ENCODE peak calls at places on chromosome 14, in six cellular contexts. N, J, A, F, K and Z are unnamed samples. For H3K79me2 and H3K4me1, the result is how much of the 10 kb centered on the place peaks cover.

GRCh38 chr14:23035303-23036164 is 834 bp upstream of the PSMB5 start:
- DNase-seq in F (no peak), J (no peak), A (no peak), N (no peak), K (no peak), Z (no peak)

GRCh38 chr14:52279405-52279804 is 11.9 kb downstream of the PTGDR start:
- DNase-seq in N (no peak), A (peak), J (peak), F (peak), K (peak), Z (peak)

GRCh38 chr14:95023886-95024285 is 133.4 kb downstream of the DICER1 start:
- DNase-seq in F (no peak), J (no peak), A (no peak), N (no peak), K (peak), Z (no peak)

GRCh38 chr14:105333613-105334364 is 19.2 kb downstream of the PACS2 start:
- DNase-seq in N (no peak), K (no peak), A (no peak), J (no peak), F (no peak), Z (no peak)

GRCh38 chr14:105867961-105868599 is 341.7 kb downstream of the TMEM121 start:
- DNase-seq in J (no peak), K (no peak), F (no peak), A (no peak), N (no peak), Z (no peak)

GRCh38 chr14:69527635-69528034 is 43.1 kb downstream of the PLEKHD1 start:
- DNase-seq in A (no peak), J (no peak), F (no peak), N (no peak), K (no peak), Z (no peak)

GRCh38 chr14:94104731-94105130 is 5.8 kb upstream of the IFI27 start:
- DNase-seq in K (no peak), J (no peak), N (no peak), F (no peak), A (no peak), Z (no peak)

GRCh38 chr14:83556746-83557460 is 1973.0 kb upstream of the FLRT2 start:
- DNase-seq in K (no peak), A (no peak), N (no peak), J (peak), F (no peak), Z (peak)

GRCh38 chr14:96164861-96165490 is 39.7 kb upstream of the BDKRB2 start:
- DNase-seq in F (no peak), N (no peak), A (no peak), J (no peak), K (no peak), Z (no peak)

GRCh38 chr14:56490379-56490778 is 89.2 kb upstream of the TMEM260 start:
- DNase-seq in A (peak), N (peak), J (peak), F (no peak), K (peak), Z (peak)

GRCh38 chr14:68506021-68506644 is 286.7 kb downstream of the ZFP36L1 start:
- DNase-seq in F (no peak), K (peak), N (no peak), A (peak), J (peak), Z (peak)

GRCh38 chr14:105286759-105287144 is 14.0 kb downstream of the BRF1 start:
- DNase-seq in N (no peak), K (no peak), F (no peak), A (no peak), J (no peak), Z (no peak)

GRCh38 chr14:68268197-68268596 is 448.6 kb downstream of the RAD51B start:
- DNase-seq in K (no peak), J (no peak), N (peak), A (no peak), F (no peak), Z (no peak)

GRCh38 chr14:74698471-74698870 is 14.4 kb downstream of the AREL1 start:
- DNase-seq in J (no peak), N (no peak), F (no peak), A (no peak), K (no peak), Z (no peak)
- H3K79me2 ChIP-seq in J (half or more), N (half or more), F (half or more), A (under half), K (half or more), Z (half or more)

GRCh38 chr14:87261621-87262020 is 731.4 kb downstream of the GALC start:
- DNase-seq in K (peak), F (no peak), N (no peak), J (no peak), A (no peak), Z (no peak)
- H3K4me1 ChIP-seq in K (under half), F (under half), N (under half), J (under half), A (under half), Z (under half)

GRCh38 chr14:77140937-77141591 is 527 bp downstream of the ZDHHC22 start:
- DNase-seq in N (no peak), J (peak), A (peak), K (peak), F (no peak), Z (peak)
- H3K79me2 ChIP-seq in N (under half), J (under half), A (under half), K (under half), F (under half), Z (under half)

GRCh38 chr14:31021576-31021949 is 3.9 kb upstream of the AP4S1 start:
- DNase-seq in F (no peak), A (no peak), K (no peak), N (no peak), J (no peak), Z (no peak)
- H3K4me1 ChIP-seq in F (under half), A (under half), K (under half), N (under half), J (under half), Z (under half)

GRCh38 chr14:103385994-103386491 is 828 bp downstream of the MARK3 start:
- DNase-seq in N (peak), A (peak), J (peak), F (no peak), K (no peak), Z (no peak)
- H3K79me2 ChIP-seq in N (half or more), A (under half), J (half or more), F (half or more), K (half or more), Z (half or more)

GRCh38 chr14:99752486-99753121 is 40.6 kb upstream of the EML1 start:
- DNase-seq in F (no peak), A (no peak), J (peak), K (peak), N (no peak), Z (peak)
- H3K4me1 ChIP-seq in F (under half), A (under half), J (half or more), K (under half), N (under half), Z (under half)

GRCh38 chr14:91400696-91401095 is 16.9 kb downstream of the CCDC88C start:
- DNase-seq in J (peak), A (no peak), K (no peak), F (no peak), N (no peak), Z (peak)

GRCh38 chr14:91398707-91399106 is 18.9 kb downstream of the CCDC88C start:
- DNase-seq in F (no peak), N (no peak), A (no peak), K (no peak), J (no peak), Z (no peak)

GRCh38 chr14:91401751-91402150 is 15.9 kb downstream of the CCDC88C start:
- DNase-seq in J (no peak), F (no peak), A (no peak), K (no peak), N (no peak), Z (no peak)

GRCh38 chr14:91398192-91398591 is 19.4 kb downstream of the CCDC88C start:
- DNase-seq in K (no peak), N (no peak), J (no peak), A (no peak), F (no peak), Z (no peak)

DNA sequence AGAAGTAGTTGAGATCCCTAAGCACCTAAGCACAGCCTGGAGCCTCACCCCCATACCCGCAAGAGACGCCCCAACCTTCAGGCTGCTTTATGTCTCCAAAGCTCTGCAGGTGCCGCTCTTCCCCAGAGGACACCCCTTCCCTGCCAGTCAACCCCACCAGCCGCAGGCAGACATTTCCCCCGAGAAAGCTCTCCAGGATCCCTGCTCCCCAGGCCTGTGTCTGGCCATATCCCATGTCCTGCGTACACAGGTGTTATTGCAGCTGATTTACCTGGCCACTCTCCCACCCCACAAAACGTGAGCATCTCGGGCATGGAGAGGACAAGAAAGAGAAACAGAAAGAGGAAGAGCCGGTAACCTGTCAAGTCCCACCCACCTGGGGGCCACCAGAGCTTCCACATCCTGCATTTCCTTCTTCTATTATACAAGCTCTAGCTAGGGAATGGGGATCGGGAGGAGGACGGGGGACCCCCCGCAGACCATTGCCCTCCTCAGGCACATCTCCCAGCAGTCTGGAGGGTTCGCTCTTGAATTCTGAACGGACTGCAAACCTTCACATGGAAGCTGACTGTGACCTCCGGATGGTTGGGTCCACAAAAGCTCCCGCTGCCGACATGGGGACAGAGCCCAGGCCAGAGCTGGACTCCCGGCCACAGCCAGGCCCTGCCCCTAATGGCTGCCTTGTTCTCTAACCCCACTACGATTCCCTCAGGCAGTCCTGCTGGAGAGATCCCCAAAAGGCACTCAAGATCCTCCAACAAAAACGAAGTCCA is 17.6 kb downstream of the CCDC88C start:
- DNase-seq in A (no peak), F (no peak), K (no peak), J (no peak), N (peak), Z (no peak)
- H3K79me2 ChIP-seq in A (half or more), F (under half), K (under half), J (half or more), N (half or more), Z (under half)

DNA sequence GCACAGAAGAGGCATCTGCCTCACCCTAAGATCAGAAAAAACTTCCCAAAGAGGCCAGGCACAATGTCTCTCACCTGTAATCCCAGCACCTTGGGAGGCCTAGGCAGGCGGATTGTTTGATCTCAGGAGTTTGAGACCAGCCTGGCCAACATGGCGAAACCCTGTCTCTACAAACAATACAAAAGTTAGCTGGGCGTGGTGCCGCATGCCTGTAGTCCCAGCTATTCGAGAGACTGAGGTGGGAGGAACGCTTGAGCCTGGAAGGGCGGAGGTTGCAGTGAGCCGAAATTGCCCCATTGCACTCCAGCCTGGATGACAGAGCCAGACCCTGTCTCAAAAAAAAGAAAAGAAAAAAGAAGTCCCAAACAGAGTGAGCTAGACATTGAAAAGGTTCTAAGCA is 4.5 kb downstream of the ZBTB1 start:
- DNase-seq in F (no peak), J (no peak), N (no peak), A (peak), K (no peak), Z (no peak)
- H3K4me1 ChIP-seq in F (under half), J (under half), N (half or more), A (under half), K (under half), Z (under half)

DNA sequence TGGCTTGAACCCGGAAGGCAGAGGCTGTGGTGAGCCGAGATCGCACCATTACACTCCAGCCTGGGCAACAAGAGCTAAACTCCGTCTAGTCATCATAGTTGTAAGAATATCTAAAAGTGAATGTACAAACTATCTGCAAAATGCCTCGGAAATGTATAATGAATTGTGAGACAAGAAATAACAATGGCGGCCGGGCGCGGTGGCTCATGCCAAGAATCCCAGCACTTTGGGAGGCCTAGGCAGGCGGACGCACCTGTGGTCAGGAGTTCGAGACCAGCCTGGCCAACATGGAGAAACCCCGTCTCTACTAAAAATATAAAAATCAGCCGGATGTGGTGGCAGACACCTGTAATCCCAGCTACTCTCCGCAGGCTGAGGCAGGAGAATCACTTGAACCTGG is 9.7 kb downstream of the PPP2R5E start:
- DNase-seq in K (no peak), A (no peak), N (no peak), F (no peak), J (no peak), Z (no peak)
- H3K79me2 ChIP-seq in K (half or more), A (under half), N (half or more), F (half or more), J (half or more), Z (under half)